ENCODE peak calls at places on chromosomes 4 and X, in four cellular contexts. X, Y, K and U are unnamed samples.

GRCh38 chr4:70992354-70992753 is 1.1 kb upstream of the DCK start:
- DNase-seq in X (no peak), Y (no peak), K (no peak), U (peak)

GRCh38 chrX:118350221-118350620 is 4.3 kb downstream of the WDR44 start:
- DNase-seq in X (no peak), Y (no peak), K (no peak), U (no peak)

GRCh38 chrX:71111141-71111843 is at the start of gene IL2RG:
- DNase-seq in X (no peak), Y (peak), K (peak), U (no peak)

GRCh38 chr4:122632396-122633143 is 11.7 kb upstream of the IL21 start:
- DNase-seq in X (no peak), Y (peak), K (no peak), U (no peak)

GRCh38 chrX:38206036-38206435 is 14.6 kb downstream of the SRPX start:
- DNase-seq in X (no peak), Y (no peak), K (no peak), U (no peak)

GRCh38 chrX:154458954-154459829 is 1.1 kb downstream of the PLXNA3 start:
- DNase-seq in X (no peak), Y (no peak), K (no peak), U (no peak)

GRCh38 chrX:31500920-31501319 is 429.1 kb upstream of the FTHL17 start:
- DNase-seq in X (no peak), Y (no peak), K (no peak), U (no peak)

GRCh38 chr4:33996075-33996718 is 2248.1 kb downstream of the ARAP2 start:
- DNase-seq in X (no peak), Y (no peak), K (no peak), U (no peak)

GRCh38 chr4:188663369-188663768 is 524.1 kb downstream of the TRIML1 start:
- DNase-seq in X (no peak), Y (no peak), K (no peak), U (no peak)

GRCh38 chr4:15232725-15233597 is 194.9 kb upstream of the C1QTNF7 start:
- DNase-seq in X (peak), Y (no peak), K (no peak), U (no peak)

GRCh38 chr4:33494150-33494549 is 2750.2 kb downstream of the ARAP2 start:
- DNase-seq in X (no peak), Y (no peak), K (no peak), U (no peak)

GRCh38 chr4:48949518-48950207 is 36.4 kb upstream of the CWH43 start:
- DNase-seq in X (no peak), Y (no peak), K (no peak), U (no peak)

GRCh38 chr4:147345662-147346061 is 135.2 kb upstream of the EDNRA start:
- DNase-seq in X (no peak), Y (no peak), K (no peak), U (no peak)

GRCh38 chr4:145083891-145084640 is 13.9 kb downstream of the ANAPC10 start:
- DNase-seq in X (peak), Y (no peak), K (no peak), U (peak)

GRCh38 chr4:101944649-101945048 is 154.1 kb downstream of the BANK1 start:
- DNase-seq in X (no peak), Y (no peak), K (no peak), U (no peak)

GRCh38 chr4:52837716-52838558 is 24.2 kb upstream of the RASL11B start:
- DNase-seq in X (peak), Y (no peak), K (no peak), U (no peak)

GRCh38 chrX:17584248-17584681 is 153.0 kb upstream of the SCML1 start:
- DNase-seq in X (no peak), Y (no peak), K (no peak), U (no peak)

GRCh38 chr4:82648356-82648755 is 86.6 kb upstream of the TMEM150C start:
- DNase-seq in X (no peak), Y (no peak), K (no peak), U (no peak)

GRCh38 chr4:76691767-76692689 is 205.9 kb downstream of the SOWAHB start:
- DNase-seq in X (no peak), Y (no peak), K (no peak), U (no peak)

GRCh38 chr4:1512738-1513660 is 106.8 kb upstream of the NKX1-1 start:
- DNase-seq in X (peak), Y (no peak), K (peak), U (peak)

GRCh38 chr4:30821891-30822612 is 101.9 kb downstream of the PCDH7 start:
- DNase-seq in X (no peak), Y (no peak), K (no peak), U (peak)

GRCh38 chr4:30821275-30821674 is 101.1 kb downstream of the PCDH7 start:
- DNase-seq in X (no peak), Y (no peak), K (no peak), U (peak)

GRCh38 chr4:30817489-30817888 is 97.3 kb downstream of the PCDH7 start:
- DNase-seq in X (no peak), Y (no peak), K (no peak), U (no peak)

GRCh38 chr4:30815685-30816084 is 95.5 kb downstream of the PCDH7 start:
- DNase-seq in X (no peak), Y (no peak), K (no peak), U (no peak)

GRCh38 chr4:30818541-30818940 is 98.4 kb downstream of the PCDH7 start:
- DNase-seq in X (no peak), Y (no peak), K (no peak), U (no peak)
- TF ChIP-seq REST in X (no peak), Y (no peak), K (no peak), U (no peak)

GRCh38 chr4:7115557-7116340 is 47.9 kb upstream of the GRPEL1 start:
- DNase-seq in X (no peak), Y (no peak), K (no peak), U (no peak)
- TF ChIP-seq ZNF274 in X (no peak), Y (no peak), K (no peak), U (no peak)

GRCh38 chr4:96913437-96914075 is 1073.7 kb downstream of the PDHA2 start:
- DNase-seq in X (no peak), Y (no peak), K (no peak), U (no peak)
- TF ChIP-seq REST in X (no peak), Y (no peak), K (no peak), U (no peak)

DNA sequence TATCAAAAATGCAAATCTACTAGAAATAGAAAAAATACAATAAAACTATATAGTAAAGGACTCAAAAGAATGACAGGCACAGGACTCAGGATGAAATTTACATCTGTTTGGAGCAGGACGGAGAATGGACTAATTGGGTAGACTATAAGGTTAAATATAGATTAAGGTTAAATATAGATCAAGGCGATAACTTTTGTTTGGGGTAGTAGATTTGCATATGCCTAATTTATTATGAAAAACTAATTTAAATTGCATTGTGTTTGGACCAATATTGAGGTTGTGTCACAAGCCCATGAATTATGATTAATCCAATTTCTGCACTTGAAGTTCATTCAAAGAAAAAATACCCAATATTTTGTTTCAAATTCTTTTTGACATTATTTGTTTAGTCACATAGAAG is 31.0 kb downstream of the MTHFD2L start:
- DNase-seq in X (no peak), Y (no peak), K (no peak), U (no peak)
- TF ChIP-seq ZNF274 in X (no peak), Y (no peak), K (no peak), U (no peak)

DNA sequence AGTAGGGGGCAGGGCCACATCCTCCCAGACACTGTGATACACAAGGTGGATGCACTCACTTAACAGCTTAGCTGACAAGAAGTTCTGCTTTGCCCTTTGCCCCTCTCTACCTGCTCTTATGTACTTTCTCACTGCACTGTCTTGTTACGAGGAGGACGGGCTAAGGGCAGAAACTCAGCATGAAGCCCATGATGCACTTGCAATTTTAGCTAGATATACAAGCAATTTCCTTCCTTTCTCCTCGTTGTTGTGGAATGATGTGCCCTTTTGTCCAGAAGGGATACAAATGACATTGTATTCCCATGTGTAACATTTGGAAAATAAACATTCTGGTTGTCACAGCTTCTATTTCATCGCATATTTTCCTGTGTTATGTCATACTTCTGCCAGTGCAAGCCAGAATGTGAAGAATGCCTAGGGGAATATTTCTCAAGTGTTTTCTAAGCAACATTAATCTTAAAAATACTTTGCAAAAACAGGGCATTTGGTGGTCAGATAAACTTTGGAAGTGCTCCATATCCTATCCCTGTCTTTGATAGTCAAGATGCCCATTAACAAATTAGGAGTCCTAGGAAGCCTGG is 47.2 kb downstream of the MAOA start:
- DNase-seq in X (peak), Y (no peak), K (no peak), U (no peak)
- TF ChIP-seq REST in X (no peak), Y (no peak), K (no peak), U (no peak)

GRCh38 chr4:39631700-39632079 is 7.0 kb downstream of the SMIM14 start:
- DNase-seq in X (no peak), Y (no peak), K (no peak), U (no peak)
- TF ChIP-seq ZNF274 in X (no peak), Y (no peak), K (no peak), U (no peak)

GRCh38 chr4:116303736-116304188 is 781.6 kb downstream of the TRAM1L1 start:
- DNase-seq in X (no peak), Y (no peak), K (no peak), U (no peak)

GRCh38 chr4:116302990-116303735 is 782.2 kb downstream of the TRAM1L1 start:
- DNase-seq in X (no peak), Y (no peak), K (no peak), U (no peak)
- TF ChIP-seq REST in X (no peak), Y (no peak), K (no peak), U (no peak)

GRCh38 chr4:89737888-89738287 is 99.1 kb downstream of the SNCA start:
- DNase-seq in X (no peak), Y (no peak), K (no peak), U (no peak)
- TF ChIP-seq ZNF274 in X (no peak), Y (no peak), K (no peak), U (no peak)